ENCODE peak calls at places on chromosomes 3 and 15, in nine cellular contexts. B is psoas muscle, D is spleen, O is colonic mucosa, W is left ventricle myocardium inferior, Q is A549, H is cardiac muscle cell, U is HepG2, L is pancreas. Y is an unnamed sample.

GRCh38 chr3:187041362-187042061 is 97.8 kb downstream of the RPL39L start:
- DNase-seq in U (peak; percentile 97), W (no peak), H (peak; percentile 84), D (no peak), L (no peak), O (no peak), Q (no peak), B (no peak), Y (no peak)

GRCh38 chr3:94159062-94159726 is 96.3 kb downstream of the NSUN3 start:
- DNase-seq in L (no peak), B (no peak), Q (peak; percentile 64), W (no peak), O (no peak), D (no peak), U (peak; percentile 2), H (peak; percentile 79), Y (no peak)

GRCh38 chr3:104385421-104385820 is 981.3 kb upstream of the ALCAM start:
- DNase-seq in B (no peak), L (no peak), Q (no peak), O (no peak), W (peak; percentile 14), H (peak; percentile 15), D (no peak), U (no peak), Y (no peak)

GRCh38 chr3:194945508-194945907 is 259.8 kb downstream of the FAM43A start:
- DNase-seq in L (no peak), Q (no peak), O (no peak), U (no peak), W (no peak), B (no peak), D (no peak), H (no peak), Y (no peak)

GRCh38 chr15:44066211-44066827 is 128.8 kb downstream of the FRMD5 start:
- DNase-seq in H (peak; percentile 87), O (peak; percentile 72), U (peak; percentile 71), L (peak; percentile 33), W (no peak), B (peak; percentile 20), D (no peak), Q (peak; percentile 75), Y (no peak)

GRCh38 chr15:89794627-89795241 is 18.6 kb downstream of the MESP2 start:
- DNase-seq in W (no peak), Q (no peak), B (no peak), U (no peak), O (no peak), D (peak; percentile 2), L (no peak), H (peak; percentile 89), Y (no peak)

GRCh38 chr3:171770689-171771620 is 39.3 kb downstream of the PLD1 start:
- DNase-seq in W (no peak), L (peak; percentile 58), B (no peak), Q (peak; percentile 45), D (no peak), U (peak; percentile 68), H (peak; percentile 93), O (peak; percentile 67), Y (no peak)

GRCh38 chr3:37995652-37996641 is 5.4 kb downstream of the VILL start:
- DNase-seq in U (peak; percentile 39), D (peak; percentile 72), O (no peak), W (no peak), H (no peak), B (no peak), Q (no peak), L (peak; percentile 1), Y (no peak)

GRCh38 chr3:181629701-181630100 is 82.0 kb upstream of the SOX2 start:
- DNase-seq in U (no peak), D (no peak), L (no peak), W (no peak), O (no peak), H (peak; percentile 7), Q (no peak), B (no peak), Y (no peak)

GRCh38 chr3:31947671-31948091 is 33.4 kb downstream of the OSBPL10 start:
- DNase-seq in D (no peak), U (no peak), H (no peak), B (no peak), L (no peak), O (no peak), W (no peak), Q (no peak), Y (no peak)

GRCh38 chr15:31339558-31339895 is 12.9 kb downstream of the KLF13 start:
- DNase-seq in H (no peak), B (no peak), Q (no peak), U (no peak), O (no peak), L (peak; percentile 77), D (no peak), W (no peak), Y (no peak)

GRCh38 chr15:41607033-41607432 is 48.0 kb downstream of the TYRO3 start:
- DNase-seq in Q (no peak), D (no peak), H (peak; percentile 83), O (no peak), W (no peak), L (no peak), U (no peak), B (no peak), Y (no peak)

GRCh38 chr3:194690501-194691372 is 5.1 kb downstream of the FAM43A start:
- DNase-seq in Q (no peak), B (no peak), W (no peak), L (no peak), U (peak; percentile 51), H (peak; percentile 36), D (no peak), O (no peak), Y (no peak)

GRCh38 chr15:36414670-36415069 is 164.8 kb upstream of the CDIN1 start:
- DNase-seq in W (no peak), U (no peak), L (no peak), D (no peak), O (no peak), Q (peak; percentile 37), H (peak; percentile 20), B (no peak), Y (no peak)

GRCh38 chr3:186922224-186922623 is 8.1 kb upstream of the ST6GAL1 start:
- DNase-seq in H (no peak), U (no peak), O (no peak), B (no peak), Q (no peak), W (no peak), D (no peak), L (no peak), Y (no peak)

GRCh38 chr15:59294961-59295741 is 77.5 kb downstream of the MYO1E start:
- DNase-seq in B (no peak), Q (peak; percentile 91), L (no peak), U (no peak), D (no peak), H (peak; percentile 82), W (no peak), O (peak; percentile 45), Y (no peak)

GRCh38 chr3:48185129-48185528 is 3.1 kb downstream of the CDC25A start:
- DNase-seq in H (no peak), W (no peak), B (no peak), Q (no peak), D (no peak), O (no peak), U (no peak), L (no peak), Y (no peak)
- H3K4me3 ChIP-seq in H (no peak overlapping the region), W (no peak overlapping the region), B (no peak overlapping the region), Q (no peak overlapping the region), D (no peak overlapping the region), O (no peak overlapping the region), U (no peak overlapping the region), L (no peak overlapping the region), Y (no peak overlapping the region)

GRCh38 chr3:149421764-149422163 is 44.3 kb upstream of the TM4SF1 start:
- DNase-seq in W (no peak), Q (no peak), O (no peak), B (no peak), U (no peak), H (no peak), L (no peak), D (no peak), Y (no peak)

GRCh38 chr3:149415484-149415883 is 38.0 kb upstream of the TM4SF1 start:
- DNase-seq in H (no peak), U (no peak), Q (no peak), O (no peak), D (no peak), W (no peak), B (no peak), L (no peak), Y (no peak)

GRCh38 chr3:149417174-149417573 is 39.7 kb upstream of the TM4SF1 start:
- DNase-seq in L (no peak), O (no peak), W (no peak), U (no peak), Q (no peak), D (no peak), B (no peak), H (no peak), Y (no peak)

GRCh38 chr3:149417727-149418126 is 40.3 kb upstream of the TM4SF1 start:
- DNase-seq in Q (no peak), H (no peak), D (no peak), O (no peak), U (no peak), W (no peak), L (no peak), B (no peak), Y (no peak)

GRCh38 chr3:149419816-149420215 is 42.4 kb upstream of the TM4SF1 start:
- DNase-seq in B (no peak), O (no peak), L (no peak), U (no peak), D (no peak), W (no peak), Q (no peak), H (no peak), Y (no peak)
- H3K4me1 ChIP-seq in B (no peaks in the 10 kb centered on the region), O (no peaks in the 10 kb centered on the region), L (no peaks in the 10 kb centered on the region), U (peaks cover 15% of the 10 kb centered on the region), D (peaks cover 5% of the 10 kb centered on the region), W (peaks cover 10% of the 10 kb centered on the region), Q (peaks cover 5% of the 10 kb centered on the region), H (no peaks in the 10 kb centered on the region), Y (no peaks in the 10 kb centered on the region)

DNA sequence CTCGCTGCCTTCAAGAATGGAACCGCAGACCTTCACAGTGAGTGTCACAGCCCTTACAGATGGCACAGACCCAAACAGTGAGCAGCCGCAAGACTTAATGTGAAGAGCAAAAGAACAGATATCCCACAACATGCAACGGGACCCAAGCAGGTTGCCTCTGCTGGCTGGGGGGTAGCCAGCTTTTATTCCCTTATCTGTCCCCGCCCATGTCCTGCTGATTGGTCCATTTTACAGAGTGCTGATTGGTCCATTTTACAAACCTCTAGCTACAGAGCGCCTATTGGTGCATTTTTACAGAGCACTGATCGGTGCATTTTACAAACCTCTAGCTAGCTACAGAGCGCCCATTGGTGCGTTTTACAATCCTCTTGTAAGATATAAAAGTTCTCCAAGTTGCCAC is 102.0 kb upstream of the IGF1R start:
- DNase-seq in Q (no peak), U (no peak), L (no peak), D (no peak), H (no peak), O (no peak), W (no peak), B (no peak), Y (no peak)
- H3K4me3 ChIP-seq in Q (no peak overlapping the region), U (no peak overlapping the region), L (no peak overlapping the region), D (no peak overlapping the region), H (no peak overlapping the region), O (no peak overlapping the region), W (no peak overlapping the region), B (no peak overlapping the region), Y (no peak overlapping the region)

DNA sequence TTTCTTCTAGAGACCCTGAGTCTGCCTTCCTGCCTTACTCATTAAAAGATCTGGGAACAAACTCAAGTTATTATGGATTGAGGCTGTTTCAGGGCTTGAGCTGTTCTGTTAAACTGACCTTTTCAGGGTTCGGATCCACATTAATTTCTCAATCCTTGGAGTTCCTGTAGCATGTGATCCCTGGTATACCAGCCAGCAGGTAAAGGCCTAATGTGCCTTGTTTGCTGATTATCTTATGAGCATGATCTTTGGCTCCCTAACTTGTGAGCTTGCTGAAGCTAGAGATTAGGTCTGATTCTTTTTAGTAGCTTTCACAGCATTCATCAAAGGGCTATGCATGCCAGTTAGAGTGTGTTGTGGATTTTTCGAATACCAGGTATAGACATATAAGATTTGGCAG is 10.2 kb downstream of the CORO2B start:
- DNase-seq in L (no peak), W (no peak), O (no peak), H (no peak), Q (no peak), B (no peak), D (no peak), U (no peak), Y (no peak)
- H3K4me1 ChIP-seq in L (no peaks in the 10 kb centered on the region), W (peaks cover 74% of the 10 kb centered on the region), O (no peaks in the 10 kb centered on the region), H (peaks cover 13% of the 10 kb centered on the region), Q (peaks cover 14% of the 10 kb centered on the region), B (peaks cover 5% of the 10 kb centered on the region), D (peaks cover 22% of the 10 kb centered on the region), U (peaks cover 42% of the 10 kb centered on the region), Y (no peaks in the 10 kb centered on the region)

Y was measured in right lobe of liver.